ENCODE peak calls at places on chromosomes 4 and X, in eight cellular contexts. One of them, this sample, is unnamed.

GRCh38 chrX:23003121-23003520 is 3.4 kb downstream of the DDX53 start:
- DNase-seq in neural progenitor cell: no peak
- DNase-seq in mesothelial cell of epicardium: no peak
- DNase-seq in fibroblast of pulmonary artery: peak; percentile 37
- DNase-seq in mucosa of descending colon: no peak
- DNase-seq in retinal pigment epithelial cell: no peak
- DNase-seq in fibroblast of mammary gland: peak; percentile 32
- DNase-seq in cardiac fibroblast: peak; percentile 33
- DNase-seq in this sample: no peak

GRCh38 chr4:56316011-56316650 is 71.2 kb downstream of the AASDH start:
- DNase-seq in mesothelial cell of epicardium: no peak
- DNase-seq in fibroblast of mammary gland: no peak
- DNase-seq in cardiac fibroblast: no peak
- DNase-seq in retinal pigment epithelial cell: no peak
- DNase-seq in neural progenitor cell: no peak
- DNase-seq in mucosa of descending colon: no peak
- DNase-seq in fibroblast of pulmonary artery: no peak
- DNase-seq in this sample: no peak

GRCh38 chrX:2342878-2343277 is 157.9 kb downstream of the DHRSX start:
- DNase-seq in neural progenitor cell: no peak
- DNase-seq in cardiac fibroblast: peak; percentile 88
- DNase-seq in retinal pigment epithelial cell: no peak
- DNase-seq in fibroblast of pulmonary artery: peak; percentile 83
- DNase-seq in fibroblast of mammary gland: peak; percentile 43
- DNase-seq in mesothelial cell of epicardium: no peak
- DNase-seq in mucosa of descending colon: no peak
- DNase-seq in this sample: no peak

GRCh38 chr4:155072417-155072816 is 136.0 kb upstream of the NPY2R start:
- DNase-seq in cardiac fibroblast: no peak
- DNase-seq in neural progenitor cell: no peak
- DNase-seq in retinal pigment epithelial cell: no peak
- DNase-seq in fibroblast of mammary gland: no peak
- DNase-seq in fibroblast of pulmonary artery: no peak
- DNase-seq in mucosa of descending colon: no peak
- DNase-seq in mesothelial cell of epicardium: no peak
- DNase-seq in this sample: no peak

GRCh38 chr4:114249561-114250356 is 270.3 kb upstream of the ARSJ start:
- DNase-seq in fibroblast of pulmonary artery: no peak
- DNase-seq in retinal pigment epithelial cell: no peak
- DNase-seq in mesothelial cell of epicardium: no peak
- DNase-seq in fibroblast of mammary gland: peak; percentile 26
- DNase-seq in neural progenitor cell: no peak
- DNase-seq in mucosa of descending colon: no peak
- DNase-seq in cardiac fibroblast: no peak
- DNase-seq in this sample: no peak

GRCh38 chrX:45274576-45274975 is 73.9 kb upstream of the DIPK2B start:
- DNase-seq in mucosa of descending colon: no peak
- DNase-seq in mesothelial cell of epicardium: no peak
- DNase-seq in fibroblast of mammary gland: peak; percentile 15
- DNase-seq in fibroblast of pulmonary artery: peak; percentile 19
- DNase-seq in cardiac fibroblast: peak; percentile 15
- DNase-seq in retinal pigment epithelial cell: no peak
- DNase-seq in neural progenitor cell: no peak
- DNase-seq in this sample: no peak

GRCh38 chrX:54194982-54195588 is 12.0 kb upstream of the FAM120C start:
- DNase-seq in fibroblast of mammary gland: no peak
- DNase-seq in neural progenitor cell: no peak
- DNase-seq in mesothelial cell of epicardium: no peak
- DNase-seq in fibroblast of pulmonary artery: no peak
- DNase-seq in mucosa of descending colon: no peak
- DNase-seq in retinal pigment epithelial cell: no peak
- DNase-seq in cardiac fibroblast: no peak
- DNase-seq in this sample: no peak

GRCh38 chr4:85106805-85107336 is 140.4 kb upstream of the WDFY3 start:
- DNase-seq in neural progenitor cell: no peak
- DNase-seq in retinal pigment epithelial cell: no peak
- DNase-seq in cardiac fibroblast: no peak
- DNase-seq in mesothelial cell of epicardium: no peak
- DNase-seq in fibroblast of pulmonary artery: no peak
- DNase-seq in mucosa of descending colon: no peak
- DNase-seq in fibroblast of mammary gland: no peak
- DNase-seq in this sample: no peak

GRCh38 chrX:39736219-39737211 is 361.2 kb downstream of the BCOR start:
- DNase-seq in fibroblast of pulmonary artery: peak; percentile 93
- DNase-seq in retinal pigment epithelial cell: peak; percentile 74
- DNase-seq in neural progenitor cell: no peak
- DNase-seq in cardiac fibroblast: peak; percentile 94
- DNase-seq in mesothelial cell of epicardium: no peak
- DNase-seq in mucosa of descending colon: peak; percentile 48
- DNase-seq in fibroblast of mammary gland: peak; percentile 84
- DNase-seq in this sample: no peak

GRCh38 chrX:8755116-8755515 is 23.2 kb upstream of the ANOS1 start:
- DNase-seq in fibroblast of pulmonary artery: no peak
- DNase-seq in mesothelial cell of epicardium: no peak
- DNase-seq in cardiac fibroblast: no peak
- DNase-seq in retinal pigment epithelial cell: no peak
- DNase-seq in neural progenitor cell: peak; percentile 11
- DNase-seq in fibroblast of mammary gland: no peak
- DNase-seq in mucosa of descending colon: no peak
- DNase-seq in this sample: no peak

DNA sequence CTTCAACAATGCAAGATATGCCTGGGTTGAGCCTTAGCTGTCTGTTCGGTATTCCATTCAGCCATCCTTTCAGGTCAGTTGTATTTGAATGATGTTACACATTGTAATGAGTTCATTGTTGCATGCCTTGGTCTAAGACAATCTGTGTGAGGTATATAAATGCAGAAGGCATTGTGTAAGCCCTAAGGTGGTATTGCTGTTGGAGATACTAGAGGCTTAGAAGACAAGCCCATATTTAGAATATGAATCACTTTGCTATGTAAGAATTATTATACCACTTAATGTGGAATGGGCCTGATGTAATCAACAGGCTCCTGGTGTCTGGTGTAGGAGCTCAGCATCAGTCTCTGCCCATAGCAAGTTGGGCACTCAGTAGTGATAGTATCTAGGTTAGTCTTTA is 473.4 kb upstream of the GNPDA2 start:
- DNase-seq in mesothelial cell of epicardium: no peak
- DNase-seq in fibroblast of mammary gland: no peak
- DNase-seq in retinal pigment epithelial cell: no peak
- DNase-seq in mucosa of descending colon: no peak
- DNase-seq in cardiac fibroblast: no peak
- DNase-seq in fibroblast of pulmonary artery: no peak
- DNase-seq in neural progenitor cell: no peak
- DNase-seq in this sample: no peak
- TF ChIP-seq CTCF in mesothelial cell of epicardium: no peak
- TF ChIP-seq CTCF in fibroblast of mammary gland: no peak
- TF ChIP-seq CTCF in retinal pigment epithelial cell: no peak
- TF ChIP-seq CTCF in mucosa of descending colon: no peak
- TF ChIP-seq CTCF in cardiac fibroblast: no peak
- TF ChIP-seq CTCF in fibroblast of pulmonary artery: no peak
- TF ChIP-seq CTCF in neural progenitor cell: no peak
- TF ChIP-seq CTCF in this sample: no peak

GRCh38 chrX:130330146-130330545 is 9.6 kb upstream of the SLC25A14 start:
- DNase-seq in cardiac fibroblast: no peak
- DNase-seq in fibroblast of mammary gland: no peak
- DNase-seq in neural progenitor cell: no peak
- DNase-seq in mesothelial cell of epicardium: no peak
- DNase-seq in mucosa of descending colon: no peak
- DNase-seq in fibroblast of pulmonary artery: no peak
- DNase-seq in retinal pigment epithelial cell: no peak
- DNase-seq in this sample: no peak

GRCh38 chrX:130336531-130336930 is 3.2 kb upstream of the SLC25A14 start:
- DNase-seq in neural progenitor cell: no peak
- DNase-seq in fibroblast of mammary gland: no peak
- DNase-seq in retinal pigment epithelial cell: no peak
- DNase-seq in cardiac fibroblast: no peak
- DNase-seq in mesothelial cell of epicardium: no peak
- DNase-seq in mucosa of descending colon: no peak
- DNase-seq in fibroblast of pulmonary artery: no peak
- DNase-seq in this sample: no peak

GRCh38 chrX:130330706-130331105 is 9.0 kb upstream of the SLC25A14 start:
- DNase-seq in neural progenitor cell: peak; percentile 60
- DNase-seq in mucosa of descending colon: peak; percentile 61
- DNase-seq in fibroblast of mammary gland: peak; percentile 48
- DNase-seq in mesothelial cell of epicardium: no peak
- DNase-seq in cardiac fibroblast: peak; percentile 51
- DNase-seq in fibroblast of pulmonary artery: peak; percentile 52
- DNase-seq in retinal pigment epithelial cell: peak; percentile 1
- DNase-seq in this sample: peak; percentile 47
- TF ChIP-seq CTCF in neural progenitor cell: peak; percentile 57
- TF ChIP-seq CTCF in mucosa of descending colon: no peak
- TF ChIP-seq CTCF in fibroblast of mammary gland: peak; percentile 56
- TF ChIP-seq CTCF in mesothelial cell of epicardium: no peak
- TF ChIP-seq CTCF in cardiac fibroblast: peak; percentile 42
- TF ChIP-seq CTCF in fibroblast of pulmonary artery: peak; percentile 51
- TF ChIP-seq CTCF in retinal pigment epithelial cell: peak; percentile 61
- TF ChIP-seq CTCF in this sample: peak; percentile 73

GRCh38 chr4:109238746-109239145 is 63.7 kb downstream of the COL25A1 start:
- DNase-seq in mesothelial cell of epicardium: no peak
- DNase-seq in fibroblast of pulmonary artery: no peak
- DNase-seq in cardiac fibroblast: no peak
- DNase-seq in retinal pigment epithelial cell: no peak
- DNase-seq in fibroblast of mammary gland: no peak
- DNase-seq in mucosa of descending colon: no peak
- DNase-seq in neural progenitor cell: no peak
- DNase-seq in this sample: no peak
- TF ChIP-seq CTCF in mesothelial cell of epicardium: no peak
- TF ChIP-seq CTCF in fibroblast of pulmonary artery: no peak
- TF ChIP-seq CTCF in cardiac fibroblast: no peak
- TF ChIP-seq CTCF in retinal pigment epithelial cell: no peak
- TF ChIP-seq CTCF in fibroblast of mammary gland: no peak
- TF ChIP-seq CTCF in mucosa of descending colon: no peak
- TF ChIP-seq CTCF in neural progenitor cell: no peak
- TF ChIP-seq CTCF in this sample: no peak

GRCh38 chr4:98260579-98261290 is 449 bp upstream of the RAP1GDS1 start:
- DNase-seq in mucosa of descending colon: peak; percentile 98
- DNase-seq in mesothelial cell of epicardium: peak; percentile 91
- DNase-seq in fibroblast of pulmonary artery: peak; percentile 97
- DNase-seq in fibroblast of mammary gland: peak; percentile 93
- DNase-seq in neural progenitor cell: peak; percentile 97
- DNase-seq in cardiac fibroblast: peak; percentile 98
- DNase-seq in retinal pigment epithelial cell: peak; percentile 87
- DNase-seq in this sample: peak; percentile 98
- TF ChIP-seq CTCF in mucosa of descending colon: no peak
- TF ChIP-seq CTCF in mesothelial cell of epicardium: no peak
- TF ChIP-seq CTCF in fibroblast of pulmonary artery: no peak
- TF ChIP-seq CTCF in fibroblast of mammary gland: no peak
- TF ChIP-seq CTCF in neural progenitor cell: no peak
- TF ChIP-seq CTCF in cardiac fibroblast: no peak
- TF ChIP-seq CTCF in retinal pigment epithelial cell: no peak
- TF ChIP-seq CTCF in this sample: no peak

GRCh38 chrX:10725071-10725470 is 104.7 kb upstream of the MID1 start:
- DNase-seq in fibroblast of mammary gland: no peak
- DNase-seq in mucosa of descending colon: no peak
- DNase-seq in retinal pigment epithelial cell: no peak
- DNase-seq in mesothelial cell of epicardium: no peak
- DNase-seq in neural progenitor cell: peak; percentile 16
- DNase-seq in fibroblast of pulmonary artery: no peak
- DNase-seq in cardiac fibroblast: no peak
- DNase-seq in this sample: peak; percentile 31
- TF ChIP-seq CTCF in fibroblast of mammary gland: peak; percentile 13
- TF ChIP-seq CTCF in mucosa of descending colon: no peak
- TF ChIP-seq CTCF in retinal pigment epithelial cell: peak; percentile 36
- TF ChIP-seq CTCF in mesothelial cell of epicardium: peak; percentile 72
- TF ChIP-seq CTCF in neural progenitor cell: peak; percentile 42
- TF ChIP-seq CTCF in fibroblast of pulmonary artery: peak; percentile 33
- TF ChIP-seq CTCF in cardiac fibroblast: no peak
- TF ChIP-seq CTCF in this sample: no peak

DNA sequence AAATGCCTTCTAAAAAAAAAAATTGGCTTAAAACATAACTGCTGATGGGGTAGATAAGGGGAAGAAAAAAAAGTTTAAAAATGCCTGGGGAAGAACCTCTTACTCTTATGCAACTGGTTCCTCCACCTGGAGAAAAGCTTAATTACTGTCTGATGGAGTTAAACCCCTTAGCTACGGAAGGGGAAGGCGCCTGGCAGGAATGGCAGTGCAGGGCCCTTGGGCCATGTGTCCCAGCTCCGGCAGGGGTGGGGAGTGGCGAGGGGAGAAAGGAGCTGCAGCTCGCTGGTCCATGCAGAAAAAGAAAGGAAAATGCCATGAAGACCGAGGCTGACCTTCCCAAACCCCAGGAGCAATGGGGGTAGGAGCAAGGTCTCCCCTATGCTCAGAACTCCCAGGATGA is 204.6 kb upstream of the CT83 start:
- DNase-seq in fibroblast of pulmonary artery: no peak
- DNase-seq in mucosa of descending colon: no peak
- DNase-seq in retinal pigment epithelial cell: no peak
- DNase-seq in cardiac fibroblast: no peak
- DNase-seq in fibroblast of mammary gland: no peak
- DNase-seq in neural progenitor cell: peak; percentile 3
- DNase-seq in mesothelial cell of epicardium: no peak
- DNase-seq in this sample: no peak
- TF ChIP-seq CTCF in fibroblast of pulmonary artery: no peak
- TF ChIP-seq CTCF in mucosa of descending colon: no peak
- TF ChIP-seq CTCF in retinal pigment epithelial cell: no peak
- TF ChIP-seq CTCF in cardiac fibroblast: no peak
- TF ChIP-seq CTCF in fibroblast of mammary gland: no peak
- TF ChIP-seq CTCF in neural progenitor cell: no peak
- TF ChIP-seq CTCF in mesothelial cell of epicardium: no peak
- TF ChIP-seq CTCF in this sample: no peak

GRCh38 chrX:69138512-69138911 is 26.7 kb downstream of the PJA1 start:
- DNase-seq in fibroblast of mammary gland: peak; percentile 60
- DNase-seq in retinal pigment epithelial cell: no peak
- DNase-seq in neural progenitor cell: no peak
- DNase-seq in fibroblast of pulmonary artery: peak; percentile 21
- DNase-seq in mucosa of descending colon: no peak
- DNase-seq in cardiac fibroblast: peak; percentile 14
- DNase-seq in mesothelial cell of epicardium: no peak
- DNase-seq in this sample: no peak

GRCh38 chrX:69136546-69137331 is 28.5 kb downstream of the PJA1 start:
- DNase-seq in neural progenitor cell: peak; percentile 72
- DNase-seq in fibroblast of pulmonary artery: peak; percentile 4
- DNase-seq in fibroblast of mammary gland: no peak
- DNase-seq in mesothelial cell of epicardium: no peak
- DNase-seq in mucosa of descending colon: no peak
- DNase-seq in cardiac fibroblast: peak; percentile 27
- DNase-seq in retinal pigment epithelial cell: no peak
- DNase-seq in this sample: no peak

GRCh38 chrX:69137911-69138310 is 27.3 kb downstream of the PJA1 start:
- DNase-seq in mucosa of descending colon: no peak
- DNase-seq in mesothelial cell of epicardium: no peak
- DNase-seq in neural progenitor cell: no peak
- DNase-seq in fibroblast of pulmonary artery: no peak
- DNase-seq in cardiac fibroblast: peak; percentile 16
- DNase-seq in fibroblast of mammary gland: peak; percentile 26
- DNase-seq in retinal pigment epithelial cell: no peak
- DNase-seq in this sample: no peak

GRCh38 chrX:69139516-69139915 is 25.7 kb downstream of the PJA1 start:
- DNase-seq in retinal pigment epithelial cell: no peak
- DNase-seq in fibroblast of pulmonary artery: no peak
- DNase-seq in mucosa of descending colon: no peak
- DNase-seq in mesothelial cell of epicardium: no peak
- DNase-seq in neural progenitor cell: peak; percentile 60
- DNase-seq in cardiac fibroblast: no peak
- DNase-seq in fibroblast of mammary gland: no peak
- DNase-seq in this sample: no peak

GRCh38 chrX:69137371-69137881 is 27.8 kb downstream of the PJA1 start:
- DNase-seq in fibroblast of mammary gland: peak; percentile 75
- DNase-seq in fibroblast of pulmonary artery: peak; percentile 83
- DNase-seq in mesothelial cell of epicardium: no peak
- DNase-seq in neural progenitor cell: peak; percentile 57
- DNase-seq in cardiac fibroblast: peak; percentile 82
- DNase-seq in retinal pigment epithelial cell: no peak
- DNase-seq in mucosa of descending colon: no peak
- DNase-seq in this sample: no peak
- TF ChIP-seq CTCF in fibroblast of mammary gland: no peak
- TF ChIP-seq CTCF in fibroblast of pulmonary artery: no peak
- TF ChIP-seq CTCF in mesothelial cell of epicardium: no peak
- TF ChIP-seq CTCF in neural progenitor cell: no peak
- TF ChIP-seq CTCF in cardiac fibroblast: no peak
- TF ChIP-seq CTCF in retinal pigment epithelial cell: no peak
- TF ChIP-seq CTCF in mucosa of descending colon: no peak
- TF ChIP-seq CTCF in this sample: no peak